ENCODE peak calls at places on chromosomes 5 and 9, in four cellular contexts. One of them, this sample, is unnamed.

GRCh38 chr9:129340427-129341196 is 162.6 kb upstream of the IER5L start:
- DNase-seq in activated CD4-positive, alpha-beta T cell treated with anti-CD3 and anti-CD28 coated beads, Interleukin-2, amount 50 U/mL, for 4 hours: no peak
- DNase-seq in renal cortical epithelial cell: no peak
- DNase-seq in amniotic epithelial cell: no peak
- DNase-seq in this sample: no peak

GRCh38 chr9:122109035-122109813 is 16.1 kb upstream of the TTLL11 start:
- DNase-seq in activated CD4-positive, alpha-beta T cell treated with anti-CD3 and anti-CD28 coated beads, Interleukin-2, amount 50 U/mL, for 4 hours: no peak
- DNase-seq in amniotic epithelial cell: no peak
- DNase-seq in renal cortical epithelial cell: no peak
- DNase-seq in this sample: no peak

GRCh38 chr9:81113408-81114124 is 575.8 kb downstream of the TLE1 start:
- DNase-seq in amniotic epithelial cell: peak
- DNase-seq in renal cortical epithelial cell: no peak
- DNase-seq in activated CD4-positive, alpha-beta T cell treated with anti-CD3 and anti-CD28 coated beads, Interleukin-2, amount 50 U/mL, for 4 hours: no peak
- DNase-seq in this sample: no peak

GRCh38 chr9:20623748-20624124 is 1.4 kb upstream of the MLLT3 start:
- DNase-seq in activated CD4-positive, alpha-beta T cell treated with anti-CD3 and anti-CD28 coated beads, Interleukin-2, amount 50 U/mL, for 4 hours: no peak
- DNase-seq in amniotic epithelial cell: no peak
- DNase-seq in renal cortical epithelial cell: no peak
- DNase-seq in this sample: no peak

GRCh38 chr9:123395276-123396006 is 39.4 kb downstream of the CRB2 start:
- DNase-seq in activated CD4-positive, alpha-beta T cell treated with anti-CD3 and anti-CD28 coated beads, Interleukin-2, amount 50 U/mL, for 4 hours: no peak
- DNase-seq in amniotic epithelial cell: no peak
- DNase-seq in renal cortical epithelial cell: no peak
- DNase-seq in this sample: no peak

GRCh38 chr5:72510610-72511121 is 3.5 kb upstream of the ZNF366 start:
- DNase-seq in renal cortical epithelial cell: no peak
- DNase-seq in activated CD4-positive, alpha-beta T cell treated with anti-CD3 and anti-CD28 coated beads, Interleukin-2, amount 50 U/mL, for 4 hours: no peak
- DNase-seq in amniotic epithelial cell: peak
- DNase-seq in this sample: no peak

GRCh38 chr5:177336603-177337494 is 14.6 kb downstream of the LMAN2 start:
- DNase-seq in renal cortical epithelial cell: no peak
- DNase-seq in amniotic epithelial cell: no peak
- DNase-seq in activated CD4-positive, alpha-beta T cell treated with anti-CD3 and anti-CD28 coated beads, Interleukin-2, amount 50 U/mL, for 4 hours: no peak
- DNase-seq in this sample: no peak

GRCh38 chr5:54571462-54571861 is 53.9 kb downstream of the SNX18 start:
- DNase-seq in renal cortical epithelial cell: no peak
- DNase-seq in amniotic epithelial cell: no peak
- DNase-seq in activated CD4-positive, alpha-beta T cell treated with anti-CD3 and anti-CD28 coated beads, Interleukin-2, amount 50 U/mL, for 4 hours: no peak
- DNase-seq in this sample: no peak

GRCh38 chr9:126853667-126854066 is 6.8 kb upstream of the ZBTB34 start:
- DNase-seq in activated CD4-positive, alpha-beta T cell treated with anti-CD3 and anti-CD28 coated beads, Interleukin-2, amount 50 U/mL, for 4 hours: no peak
- DNase-seq in amniotic epithelial cell: peak
- DNase-seq in renal cortical epithelial cell: no peak
- DNase-seq in this sample: no peak

GRCh38 chr9:15295761-15296405 is 11.1 kb downstream of the TTC39B start:
- DNase-seq in activated CD4-positive, alpha-beta T cell treated with anti-CD3 and anti-CD28 coated beads, Interleukin-2, amount 50 U/mL, for 4 hours: no peak
- DNase-seq in amniotic epithelial cell: peak
- DNase-seq in renal cortical epithelial cell: peak
- DNase-seq in this sample: peak

GRCh38 chr9:92506184-92506857 is 24.0 kb upstream of the ASPN start:
- DNase-seq in amniotic epithelial cell: peak
- DNase-seq in renal cortical epithelial cell: peak
- DNase-seq in activated CD4-positive, alpha-beta T cell treated with anti-CD3 and anti-CD28 coated beads, Interleukin-2, amount 50 U/mL, for 4 hours: no peak
- DNase-seq in this sample: peak

GRCh38 chr9:121599186-121599871 is 52.1 kb upstream of the DAB2IP start:
- DNase-seq in activated CD4-positive, alpha-beta T cell treated with anti-CD3 and anti-CD28 coated beads, Interleukin-2, amount 50 U/mL, for 4 hours: no peak
- DNase-seq in amniotic epithelial cell: no peak
- DNase-seq in renal cortical epithelial cell: peak
- DNase-seq in this sample: peak

GRCh38 chr5:143886621-143887301 is 74.8 kb downstream of the HMHB1 start:
- DNase-seq in amniotic epithelial cell: no peak
- DNase-seq in activated CD4-positive, alpha-beta T cell treated with anti-CD3 and anti-CD28 coated beads, Interleukin-2, amount 50 U/mL, for 4 hours: no peak
- DNase-seq in renal cortical epithelial cell: no peak
- DNase-seq in this sample: no peak